ENCODE peak calls at places on chromosomes 3 and 15, in seven cellular contexts. D is ELR; G is GM03348; R is osteoblast; E is nephron progenitor cell; H is heart left ventricle; W is Jurkat, Clone E6-1. U is an unnamed sample.

GRCh38 chr15:91055548-91056331 is 33.3 kb upstream of the VPS33B start:
- DNase-seq in D (peak), G (peak), R (peak), E (peak), H (no peak), W (peak), U (peak)

GRCh38 chr15:38705421-38706219 is 141.0 kb upstream of the RASGRP1 start:
- DNase-seq in D (peak), G (no peak), R (no peak), E (no peak), H (no peak), W (no peak), U (no peak)

GRCh38 chr3:10551821-10552630 is 46.6 kb upstream of the ATP2B2 start:
- DNase-seq in D (peak), G (peak), R (peak), E (no peak), H (no peak), W (peak), U (peak)

GRCh38 chr3:167762296-167762695 is 26.8 kb downstream of the SERPINI1 start:
- DNase-seq in D (no peak), G (no peak), R (no peak), E (no peak), H (no peak), W (no peak), U (no peak)

GRCh38 chr15:75790631-75791336 is 52.5 kb upstream of the UBE2Q2 start:
- DNase-seq in D (no peak), G (no peak), R (no peak), E (no peak), H (no peak), W (no peak), U (no peak)

GRCh38 chr3:35664460-35664919 is 25.2 kb downstream of the ARPP21 start:
- DNase-seq in D (no peak), G (peak), R (no peak), E (peak), H (peak), W (peak), U (peak)

GRCh38 chr3:50212502-50212901 is 7.4 kb downstream of the SLC38A3 start:
- DNase-seq in D (no peak), G (no peak), R (peak), E (no peak), H (no peak), W (no peak), U (no peak)

GRCh38 chr3:108907194-108907593 is 46.5 kb downstream of the GUCA1C start:
- DNase-seq in D (peak), G (no peak), R (peak), E (no peak), H (no peak), W (no peak), U (no peak)

GRCh38 chr3:101829066-101829830 is 20.1 kb upstream of the NFKBIZ start:
- DNase-seq in D (peak), G (peak), R (peak), E (no peak), H (peak), W (no peak), U (peak)

GRCh38 chr3:55405436-55405835 is 81.7 kb downstream of the WNT5A start:
- DNase-seq in D (peak), G (no peak), R (no peak), E (peak), H (no peak), W (no peak), U (peak)

GRCh38 chr15:60993008-60993407 is 236.1 kb downstream of the RORA start:
- DNase-seq in D (peak), G (peak), R (peak), E (no peak), H (no peak), W (no peak), U (no peak)

GRCh38 chr15:75069301-75069925 is 46.0 kb downstream of the PPCDC start:
- DNase-seq in D (no peak), G (no peak), R (no peak), E (no peak), H (no peak), W (no peak), U (no peak)

GRCh38 chr3:74067296-74067695 is 442.6 kb upstream of the PDZRN3 start:
- DNase-seq in D (peak), G (peak), R (no peak), E (no peak), H (no peak), W (no peak), U (peak)

GRCh38 chr3:195258449-195259145 is 12.4 kb downstream of the XXYLT1 start:
- DNase-seq in D (no peak), G (no peak), R (peak), E (no peak), H (no peak), W (no peak), U (no peak)

GRCh38 chr3:36777424-36778218 is 13.3 kb upstream of the DCLK3 start:
- DNase-seq in D (no peak), G (no peak), R (no peak), E (no peak), H (no peak), W (no peak), U (no peak)

GRCh38 chr3:159208080-159208479 is 406.2 kb downstream of the MFSD1 start:
- DNase-seq in D (peak), G (peak), R (no peak), E (no peak), H (no peak), W (no peak), U (no peak)

GRCh38 chr3:123085293-123085949 is 18.6 kb downstream of the PDIA5 start:
- DNase-seq in D (no peak), G (no peak), R (no peak), E (no peak), H (no peak), W (no peak), U (peak)

GRCh38 chr3:158808697-158809096 is 6.8 kb downstream of the MFSD1 start:
- DNase-seq in D (peak), G (peak), R (no peak), E (no peak), H (no peak), W (peak), U (no peak)

GRCh38 chr15:62636823-62637320 is 405.7 kb upstream of the TPM1 start:
- DNase-seq in D (no peak), G (no peak), R (no peak), E (no peak), H (no peak), W (no peak), U (no peak)

GRCh38 chr3:126530171-126531050 is 6.5 kb downstream of the CHST13 start:
- DNase-seq in D (no peak), G (no peak), R (peak), E (no peak), H (peak), W (no peak), U (no peak)

GRCh38 chr3:133874344-133874743 is 21.3 kb downstream of the RAB6B start:
- DNase-seq in D (peak), G (no peak), R (no peak), E (no peak), H (no peak), W (no peak), U (no peak)

GRCh38 chr3:118863731-118864322 is 170.8 kb downstream of the IGSF11 start:
- DNase-seq in D (peak), G (no peak), R (no peak), E (peak), H (no peak), W (peak), U (no peak)

GRCh38 chr3:188671941-188672340 is 499.8 kb upstream of the TPRG1 start:
- DNase-seq in D (no peak), G (no peak), R (no peak), E (no peak), H (no peak), W (no peak), U (no peak)

GRCh38 chr15:30922469-30923311 is 19.0 kb downstream of the FAN1 start:
- DNase-seq in D (peak), G (no peak), R (peak), E (peak), H (no peak), W (no peak), U (no peak)

GRCh38 chr3:181913254-181913653 is 201.5 kb downstream of the SOX2 start:
- DNase-seq in D (no peak), G (no peak), R (no peak), E (no peak), H (no peak), W (no peak), U (no peak)

GRCh38 chr3:72903004-72903403 is 15.2 kb downstream of the GXYLT2 start:
- DNase-seq in D (peak), G (peak), R (peak), E (no peak), H (no peak), W (no peak), U (no peak)

GRCh38 chr3:178916223-178916622 is 155.4 kb downstream of the ZMAT3 start:
- DNase-seq in D (no peak), G (no peak), R (no peak), E (no peak), H (no peak), W (no peak), U (no peak)

GRCh38 chr3:188067932-188068331 is 86.0 kb upstream of the LPP start:
- DNase-seq in D (peak), G (peak), R (no peak), E (no peak), H (no peak), W (no peak), U (no peak)

GRCh38 chr3:173371848-173372487 is 25.6 kb upstream of the NLGN1 start:
- DNase-seq in D (peak), G (peak), R (no peak), E (peak), H (no peak), W (no peak), U (peak)

GRCh38 chr15:57528940-57529565 is 62.7 kb upstream of the MYZAP start:
- DNase-seq in D (no peak), G (no peak), R (no peak), E (no peak), H (no peak), W (no peak), U (no peak)

GRCh38 chr3:19267040-19267439 is 118.7 kb downstream of the KCNH8 start:
- DNase-seq in D (no peak), G (no peak), R (no peak), E (no peak), H (no peak), W (no peak), U (no peak)

GRCh38 chr3:8500208-8500961 is 1.2 kb upstream of the LMCD1 start:
- DNase-seq in D (no peak), G (no peak), R (no peak), E (no peak), H (no peak), W (no peak), U (no peak)

GRCh38 chr3:107969994-107970896 is 120.6 kb downstream of the CD47 start:
- DNase-seq in D (no peak), G (no peak), R (no peak), E (no peak), H (no peak), W (no peak), U (no peak)

GRCh38 chr3:186974824-186975281 is 44.5 kb downstream of the ST6GAL1 start:
- DNase-seq in D (no peak), G (no peak), R (no peak), E (no peak), H (no peak), W (no peak), U (no peak)

GRCh38 chr3:165753560-165753959 is 83.7 kb downstream of the BCHE start:
- DNase-seq in D (peak), G (no peak), R (no peak), E (no peak), H (no peak), W (no peak), U (no peak)

GRCh38 chr3:171747223-171747920 is 62.9 kb downstream of the PLD1 start:
- DNase-seq in D (no peak), G (no peak), R (no peak), E (no peak), H (no peak), W (no peak), U (no peak)

GRCh38 chr15:22973286-22973685 is 6.9 kb downstream of the CYFIP1 start:
- DNase-seq in D (no peak), G (no peak), R (no peak), E (no peak), H (no peak), W (no peak), U (no peak)

U was measured in testis.